ENCODE peak calls at places on chromosomes 6 and 20, in nine cellular contexts. T is neural crest cell; Y is endothelial cell; L is CD4-positive, alpha-beta T cell; M is lower leg skin; K is astrocyte of the cerebellum; F is mesothelial cell of epicardium; E is heart right ventricle; J is IMR-90. C is an unnamed sample.

GRCh38 chr6:3325210-3325609 is 66.5 kb downstream of the PSMG4 start:
- DNase-seq in T (no peak), Y (no peak), L (no peak), M (no peak), K (peak), F (no peak), E (no peak), J (peak), C (peak)

GRCh38 chr6:1082040-1082935 is 229.6 kb upstream of the FOXQ1 start:
- DNase-seq in T (no peak), Y (no peak), L (no peak), M (no peak), K (no peak), F (no peak), E (no peak), J (peak), C (peak)

GRCh38 chr20:61736751-61737310 is 328.9 kb downstream of the TAF4 start:
- DNase-seq in T (no peak), Y (no peak), L (no peak), M (no peak), K (no peak), F (no peak), E (no peak), J (no peak), C (no peak)

GRCh38 chr6:28188111-28188979 is 36.7 kb upstream of the ZSCAN9 start:
- DNase-seq in T (no peak), Y (no peak), L (no peak), M (no peak), K (no peak), F (no peak), E (no peak), J (no peak), C (no peak)

GRCh38 chr6:131949909-131950766 is 1.0 kb downstream of the CCN2 start:
- DNase-seq in T (peak), Y (peak), L (no peak), M (peak), K (peak), F (peak), E (peak), J (peak), C (peak)

GRCh38 chr6:154370545-154370944 is 13.9 kb upstream of the IPCEF1 start:
- DNase-seq in T (no peak), Y (peak), L (no peak), M (no peak), K (peak), F (no peak), E (peak), J (peak), C (no peak)

GRCh38 chr20:47360489-47361267 is 4.2 kb upstream of the ZMYND8 start:
- DNase-seq in T (peak), Y (peak), L (no peak), M (peak), K (peak), F (peak), E (peak), J (peak), C (peak)

GRCh38 chr6:15131234-15132195 is 114.4 kb upstream of the JARID2 start:
- DNase-seq in T (no peak), Y (no peak), L (no peak), M (no peak), K (no peak), F (no peak), E (no peak), J (peak), C (no peak)

GRCh38 chr6:88376759-88377387 is 210.7 kb upstream of the CNR1 start:
- DNase-seq in T (no peak), Y (no peak), L (no peak), M (no peak), K (peak), F (no peak), E (no peak), J (peak), C (peak)

GRCh38 chr6:137112067-137112355 is 61.4 kb downstream of the IL22RA2 start:
- DNase-seq in T (no peak), Y (no peak), L (no peak), M (no peak), K (peak), F (no peak), E (no peak), J (peak), C (peak)

GRCh38 chr20:46108435-46108841 is 9.7 kb upstream of the CD40 start:
- DNase-seq in T (no peak), Y (no peak), L (no peak), M (no peak), K (no peak), F (no peak), E (no peak), J (no peak), C (no peak)
- TF ChIP-seq CTCF in T (no peak), Y (no peak), L (no peak), M (no peak), K (no peak), F (no peak), E (no peak), J (no peak), C (no peak)

GRCh38 chr6:146871613-146872465 is 273.1 kb downstream of the ADGB start:
- DNase-seq in T (no peak), Y (no peak), L (no peak), M (no peak), K (peak), F (no peak), E (no peak), J (no peak), C (peak)
- TF ChIP-seq CTCF in T (no peak), Y (no peak), L (no peak), M (no peak), K (no peak), F (no peak), E (no peak), J (no peak), C (no peak)

GRCh38 chr6:144063744-144064401 is 31.5 kb downstream of the SF3B5 start:
- DNase-seq in T (peak), Y (peak), L (peak), M (peak), K (no peak), F (peak), E (peak), J (no peak), C (no peak)
- TF ChIP-seq CTCF in T (peak), Y (no peak), L (peak), M (no peak), K (peak), F (no peak), E (peak), J (no peak), C (no peak)

GRCh38 chr6:160167547-160168391 is 46.2 kb downstream of the SLC22A1 start:
- DNase-seq in T (no peak), Y (no peak), L (no peak), M (no peak), K (no peak), F (no peak), E (no peak), J (no peak), C (no peak)
- TF ChIP-seq CTCF in T (no peak), Y (no peak), L (no peak), M (no peak), K (no peak), F (no peak), E (no peak), J (no peak), C (peak)

GRCh38 chr6:90297124-90297865 is 652 bp upstream of the BACH2 start:
- DNase-seq in T (no peak), Y (no peak), L (no peak), M (no peak), K (no peak), F (no peak), E (no peak), J (no peak), C (no peak)

GRCh38 chr6:90295854-90296345 is 743 bp downstream of the BACH2 start:
- DNase-seq in T (peak), Y (peak), L (peak), M (peak), K (peak), F (peak), E (peak), J (peak), C (no peak)

GRCh38 chr6:90294989-90295853 is 1.4 kb downstream of the BACH2 start:
- DNase-seq in T (peak), Y (peak), L (peak), M (peak), K (no peak), F (no peak), E (peak), J (peak), C (no peak)

GRCh38 chr6:90297866-90298381 is 1.3 kb upstream of the BACH2 start:
- DNase-seq in T (no peak), Y (no peak), L (no peak), M (no peak), K (no peak), F (no peak), E (no peak), J (no peak), C (no peak)

DNA sequence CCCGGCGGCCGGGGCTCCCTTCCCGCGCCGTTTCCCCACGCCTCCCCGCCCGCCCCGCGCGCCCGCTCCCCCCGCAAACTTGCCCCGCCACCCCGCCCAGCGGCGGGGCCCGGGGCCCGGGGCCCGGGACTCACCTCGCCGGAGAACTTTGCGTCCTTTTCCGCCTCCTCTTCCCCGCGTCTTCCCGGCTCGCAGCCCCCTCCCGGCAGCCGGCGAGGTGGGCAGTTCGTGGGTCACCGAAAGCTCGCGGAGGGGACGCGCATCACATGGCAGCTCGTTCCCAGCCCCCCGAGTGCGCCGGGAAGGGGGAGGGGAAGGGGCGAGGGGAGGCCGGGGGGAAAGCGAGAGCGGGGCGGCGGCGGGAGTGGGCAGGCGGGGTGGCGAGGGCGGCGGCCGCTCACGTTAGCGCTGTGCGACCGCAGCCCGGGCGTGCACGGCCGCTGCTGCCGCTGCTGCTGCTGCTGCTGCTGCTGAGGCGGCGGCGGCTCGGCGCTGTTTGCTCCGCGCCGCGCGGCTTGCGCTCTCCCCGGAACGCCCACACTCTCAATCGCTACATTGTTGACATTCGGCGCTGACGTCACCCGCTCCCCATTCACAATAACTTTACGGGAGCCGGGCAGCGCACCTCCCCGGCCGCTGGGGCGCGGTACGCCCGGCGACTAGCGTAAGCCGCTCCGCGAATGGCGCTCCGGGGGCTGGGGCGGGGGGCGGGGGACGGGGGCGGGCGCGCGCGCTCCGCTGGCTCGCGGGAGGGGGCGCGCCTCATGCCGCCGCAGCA is at the start of gene BACH2:
- DNase-seq in T (peak), Y (peak), L (peak), M (peak), K (peak), F (peak), E (peak), J (peak), C (no peak)
- TF ChIP-seq CTCF in T (peak), Y (no peak), L (no peak), M (no peak), K (peak), F (no peak), E (peak), J (peak), C (no peak)

DNA sequence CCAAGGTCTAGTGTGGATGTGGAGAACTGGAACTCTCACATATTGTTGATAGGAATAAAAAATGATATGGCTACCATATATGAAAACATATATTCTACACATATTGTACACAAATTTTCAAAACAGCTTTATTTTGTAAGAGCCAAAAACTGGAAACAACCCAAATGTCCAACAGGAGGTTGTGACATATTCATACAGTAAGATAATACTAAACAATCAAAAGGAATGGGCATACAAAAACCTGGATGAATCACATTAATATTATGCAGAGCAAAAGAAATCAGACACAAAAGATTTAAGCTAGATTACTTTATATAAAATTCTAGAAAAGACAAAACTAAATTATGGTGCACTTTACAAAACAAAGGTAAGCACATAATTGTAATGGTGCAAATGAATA is 223.9 kb downstream of the SIM1 start:
- DNase-seq in T (no peak), Y (no peak), L (no peak), M (no peak), K (no peak), F (no peak), E (no peak), J (no peak), C (no peak)
- TF ChIP-seq CTCF in T (no peak), Y (no peak), L (no peak), M (no peak), K (no peak), F (no peak), E (no peak), J (no peak), C (no peak)